ENCODE peak calls at places on chromosomes 2 and 18, in nine cellular contexts. One of them, this sample, is unnamed.

GRCh38 chr2:201880620-201881381 is 74.5 kb downstream of the CDK15 start:
- DNase-seq in GM23338: no peak
- DNase-seq in epithelial cell of esophagus: no peak
- DNase-seq in CD8-positive, alpha-beta T cell: no peak
- DNase-seq in coronary artery: no peak
- DNase-seq in endothelial cell: no peak
- DNase-seq in type B pancreatic cell: no peak
- DNase-seq in fibroblast of the aortic adventitia: peak
- DNase-seq in A549: no peak
- DNase-seq in this sample: no peak

GRCh38 chr18:59075923-59076322 is 63.8 kb upstream of the SEC11C start:
- DNase-seq in coronary artery: no peak
- DNase-seq in type B pancreatic cell: no peak
- DNase-seq in GM23338: no peak
- DNase-seq in A549: no peak
- DNase-seq in CD8-positive, alpha-beta T cell: no peak
- DNase-seq in epithelial cell of esophagus: no peak
- DNase-seq in fibroblast of the aortic adventitia: no peak
- DNase-seq in endothelial cell: no peak
- DNase-seq in this sample: no peak

GRCh38 chr2:66688951-66689350 is 254.0 kb downstream of the MEIS1 start:
- DNase-seq in type B pancreatic cell: no peak
- DNase-seq in CD8-positive, alpha-beta T cell: no peak
- DNase-seq in epithelial cell of esophagus: no peak
- DNase-seq in endothelial cell: no peak
- DNase-seq in GM23338: no peak
- DNase-seq in fibroblast of the aortic adventitia: peak
- DNase-seq in coronary artery: no peak
- DNase-seq in A549: no peak
- DNase-seq in this sample: no peak

GRCh38 chr18:58525928-58526424 is 102.9 kb downstream of the ALPK2 start:
- DNase-seq in type B pancreatic cell: no peak
- DNase-seq in endothelial cell: no peak
- DNase-seq in fibroblast of the aortic adventitia: no peak
- DNase-seq in A549: no peak
- DNase-seq in coronary artery: no peak
- DNase-seq in GM23338: no peak
- DNase-seq in epithelial cell of esophagus: no peak
- DNase-seq in CD8-positive, alpha-beta T cell: no peak
- DNase-seq in this sample: no peak

GRCh38 chr2:61135510-61135909 is 26.5 kb upstream of the C2orf74 start:
- DNase-seq in endothelial cell: no peak
- DNase-seq in epithelial cell of esophagus: peak
- DNase-seq in A549: no peak
- DNase-seq in CD8-positive, alpha-beta T cell: no peak
- DNase-seq in fibroblast of the aortic adventitia: peak
- DNase-seq in coronary artery: no peak
- DNase-seq in type B pancreatic cell: no peak
- DNase-seq in GM23338: peak
- DNase-seq in this sample: peak

GRCh38 chr2:38267270-38267925 is 109.7 kb downstream of the ATL2 start:
- DNase-seq in A549: no peak
- DNase-seq in type B pancreatic cell: no peak
- DNase-seq in coronary artery: peak
- DNase-seq in CD8-positive, alpha-beta T cell: no peak
- DNase-seq in endothelial cell: no peak
- DNase-seq in GM23338: no peak
- DNase-seq in epithelial cell of esophagus: peak
- DNase-seq in fibroblast of the aortic adventitia: no peak
- DNase-seq in this sample: no peak

GRCh38 chr2:184599054-184599874 is 935 bp downstream of the ZNF804A start:
- DNase-seq in epithelial cell of esophagus: no peak
- DNase-seq in endothelial cell: no peak
- DNase-seq in fibroblast of the aortic adventitia: peak
- DNase-seq in type B pancreatic cell: no peak
- DNase-seq in coronary artery: no peak
- DNase-seq in CD8-positive, alpha-beta T cell: no peak
- DNase-seq in GM23338: no peak
- DNase-seq in A549: no peak
- DNase-seq in this sample: peak

GRCh38 chr2:207655000-207655399 is 29.8 kb upstream of the METTL21A start:
- DNase-seq in fibroblast of the aortic adventitia: no peak
- DNase-seq in endothelial cell: no peak
- DNase-seq in coronary artery: no peak
- DNase-seq in type B pancreatic cell: no peak
- DNase-seq in A549: no peak
- DNase-seq in CD8-positive, alpha-beta T cell: no peak
- DNase-seq in epithelial cell of esophagus: no peak
- DNase-seq in GM23338: no peak
- DNase-seq in this sample: no peak

GRCh38 chr2:37561615-37562569 is 109.5 kb downstream of the CDC42EP3 start:
- DNase-seq in endothelial cell: no peak
- DNase-seq in type B pancreatic cell: no peak
- DNase-seq in epithelial cell of esophagus: peak
- DNase-seq in CD8-positive, alpha-beta T cell: no peak
- DNase-seq in fibroblast of the aortic adventitia: peak
- DNase-seq in A549: peak
- DNase-seq in GM23338: peak
- DNase-seq in coronary artery: no peak
- DNase-seq in this sample: peak

GRCh38 chr18:35121531-35121930 is 80.3 kb downstream of the MAPRE2 start:
- DNase-seq in type B pancreatic cell: no peak
- DNase-seq in fibroblast of the aortic adventitia: no peak
- DNase-seq in A549: no peak
- DNase-seq in GM23338: no peak
- DNase-seq in coronary artery: no peak
- DNase-seq in CD8-positive, alpha-beta T cell: no peak
- DNase-seq in epithelial cell of esophagus: no peak
- DNase-seq in endothelial cell: no peak
- DNase-seq in this sample: no peak

GRCh38 chr2:233413529-233414272 is 59.4 kb downstream of the DGKD start:
- DNase-seq in CD8-positive, alpha-beta T cell: peak
- DNase-seq in type B pancreatic cell: no peak
- DNase-seq in coronary artery: peak
- DNase-seq in GM23338: no peak
- DNase-seq in fibroblast of the aortic adventitia: peak
- DNase-seq in epithelial cell of esophagus: peak
- DNase-seq in endothelial cell: no peak
- DNase-seq in A549: peak
- DNase-seq in this sample: peak

GRCh38 chr2:164504253-164504652 is 117.0 kb downstream of the GRB14 start:
- DNase-seq in GM23338: peak
- DNase-seq in fibroblast of the aortic adventitia: no peak
- DNase-seq in endothelial cell: peak
- DNase-seq in CD8-positive, alpha-beta T cell: no peak
- DNase-seq in epithelial cell of esophagus: peak
- DNase-seq in coronary artery: no peak
- DNase-seq in A549: no peak
- DNase-seq in type B pancreatic cell: no peak
- DNase-seq in this sample: no peak

GRCh38 chr2:96092896-96093295 is 23.5 kb downstream of the ADRA2B start:
- DNase-seq in epithelial cell of esophagus: no peak
- DNase-seq in type B pancreatic cell: no peak
- DNase-seq in fibroblast of the aortic adventitia: no peak
- DNase-seq in A549: no peak
- DNase-seq in coronary artery: no peak
- DNase-seq in endothelial cell: no peak
- DNase-seq in CD8-positive, alpha-beta T cell: no peak
- DNase-seq in GM23338: no peak
- DNase-seq in this sample: no peak

GRCh38 chr2:164430166-164430783 is 191.0 kb downstream of the GRB14 start:
- DNase-seq in GM23338: peak
- DNase-seq in epithelial cell of esophagus: peak
- DNase-seq in fibroblast of the aortic adventitia: peak
- DNase-seq in coronary artery: no peak
- DNase-seq in type B pancreatic cell: no peak
- DNase-seq in CD8-positive, alpha-beta T cell: no peak
- DNase-seq in endothelial cell: peak
- DNase-seq in A549: peak
- DNase-seq in this sample: peak

GRCh38 chr2:181395871-181396574 is 61.2 kb upstream of the ITGA4 start:
- DNase-seq in epithelial cell of esophagus: no peak
- DNase-seq in coronary artery: no peak
- DNase-seq in GM23338: no peak
- DNase-seq in endothelial cell: no peak
- DNase-seq in A549: no peak
- DNase-seq in CD8-positive, alpha-beta T cell: no peak
- DNase-seq in fibroblast of the aortic adventitia: no peak
- DNase-seq in type B pancreatic cell: no peak
- DNase-seq in this sample: no peak

GRCh38 chr18:22164337-22165048 is 4.9 kb upstream of the GATA6 start:
- DNase-seq in fibroblast of the aortic adventitia: no peak
- DNase-seq in endothelial cell: no peak
- DNase-seq in type B pancreatic cell: no peak
- DNase-seq in coronary artery: no peak
- DNase-seq in GM23338: no peak
- DNase-seq in A549: no peak
- DNase-seq in epithelial cell of esophagus: no peak
- DNase-seq in CD8-positive, alpha-beta T cell: no peak
- DNase-seq in this sample: no peak

DNA sequence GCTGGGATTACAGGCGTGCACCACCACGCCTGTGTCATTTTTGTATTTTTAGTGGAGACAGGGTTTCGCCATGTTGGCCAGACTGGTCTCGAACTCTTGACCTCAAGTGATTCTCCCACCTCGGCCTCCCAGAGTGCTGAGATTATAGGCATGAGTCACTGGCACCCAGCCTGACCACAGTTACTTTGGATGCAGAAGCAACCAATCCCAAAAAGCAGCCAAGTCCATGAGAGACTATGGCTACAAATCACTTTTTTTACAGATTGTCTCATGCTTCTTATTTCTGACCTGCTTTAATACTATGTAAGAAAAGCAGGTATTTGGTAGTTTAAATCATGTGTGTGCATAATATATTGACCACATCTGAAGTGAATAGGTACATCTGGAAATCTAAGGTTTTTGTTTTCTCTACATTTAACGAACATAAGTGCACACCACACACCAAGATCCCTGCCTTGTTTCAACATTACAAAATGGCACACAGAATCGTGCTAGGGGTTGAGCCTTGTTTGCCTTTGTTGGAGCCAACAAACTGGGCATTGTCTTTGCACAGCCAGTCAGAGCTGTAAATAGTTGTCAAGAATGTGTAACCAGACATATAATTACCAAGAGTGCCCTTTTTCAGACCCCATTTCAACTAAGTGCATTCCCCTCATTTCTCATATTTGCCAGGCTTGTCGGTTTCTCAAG is 18.3 kb upstream of the MAP4K4 start:
- DNase-seq in fibroblast of the aortic adventitia: peak
- DNase-seq in endothelial cell: no peak
- DNase-seq in GM23338: no peak
- DNase-seq in coronary artery: no peak
- DNase-seq in type B pancreatic cell: no peak
- DNase-seq in A549: no peak
- DNase-seq in epithelial cell of esophagus: no peak
- DNase-seq in CD8-positive, alpha-beta T cell: no peak
- DNase-seq in this sample: peak
- TF ChIP-seq CTCF in fibroblast of the aortic adventitia: no peak
- TF ChIP-seq CTCF in endothelial cell: no peak
- TF ChIP-seq CTCF in GM23338: no peak
- TF ChIP-seq CTCF in coronary artery: no peak
- TF ChIP-seq CTCF in type B pancreatic cell: no peak
- TF ChIP-seq CTCF in A549: no peak
- TF ChIP-seq CTCF in epithelial cell of esophagus: no peak
- TF ChIP-seq CTCF in CD8-positive, alpha-beta T cell: no peak
- TF ChIP-seq CTCF in this sample: no peak

GRCh38 chr2:138373993-138374408 is 127.6 kb upstream of the SPOPL start:
- DNase-seq in endothelial cell: no peak
- DNase-seq in coronary artery: no peak
- DNase-seq in A549: peak
- DNase-seq in type B pancreatic cell: no peak
- DNase-seq in GM23338: peak
- DNase-seq in fibroblast of the aortic adventitia: peak
- DNase-seq in CD8-positive, alpha-beta T cell: no peak
- DNase-seq in epithelial cell of esophagus: peak
- DNase-seq in this sample: peak
- TF ChIP-seq CTCF in endothelial cell: peak
- TF ChIP-seq CTCF in coronary artery: peak
- TF ChIP-seq CTCF in A549: peak
- TF ChIP-seq CTCF in type B pancreatic cell: peak
- TF ChIP-seq CTCF in GM23338: peak
- TF ChIP-seq CTCF in fibroblast of the aortic adventitia: peak
- TF ChIP-seq CTCF in CD8-positive, alpha-beta T cell: no peak
- TF ChIP-seq CTCF in epithelial cell of esophagus: peak
- TF ChIP-seq CTCF in this sample: peak

GRCh38 chr2:228983700-228984099 is 287.4 kb downstream of the PID1 start:
- DNase-seq in epithelial cell of esophagus: no peak
- DNase-seq in coronary artery: no peak
- DNase-seq in endothelial cell: no peak
- DNase-seq in A549: no peak
- DNase-seq in fibroblast of the aortic adventitia: no peak
- DNase-seq in GM23338: no peak
- DNase-seq in CD8-positive, alpha-beta T cell: no peak
- DNase-seq in type B pancreatic cell: no peak
- DNase-seq in this sample: no peak
- TF ChIP-seq CTCF in epithelial cell of esophagus: no peak
- TF ChIP-seq CTCF in coronary artery: no peak
- TF ChIP-seq CTCF in endothelial cell: no peak
- TF ChIP-seq CTCF in A549: no peak
- TF ChIP-seq CTCF in fibroblast of the aortic adventitia: no peak
- TF ChIP-seq CTCF in GM23338: peak
- TF ChIP-seq CTCF in CD8-positive, alpha-beta T cell: no peak
- TF ChIP-seq CTCF in type B pancreatic cell: no peak
- TF ChIP-seq CTCF in this sample: no peak

GRCh38 chr18:24428709-24429108 is 2.2 kb downstream of the IMPACT start:
- DNase-seq in epithelial cell of esophagus: peak
- DNase-seq in endothelial cell: no peak
- DNase-seq in CD8-positive, alpha-beta T cell: no peak
- DNase-seq in type B pancreatic cell: no peak
- DNase-seq in A549: no peak
- DNase-seq in coronary artery: no peak
- DNase-seq in GM23338: peak
- DNase-seq in fibroblast of the aortic adventitia: no peak
- DNase-seq in this sample: no peak
- TF ChIP-seq CTCF in epithelial cell of esophagus: peak
- TF ChIP-seq CTCF in endothelial cell: no peak
- TF ChIP-seq CTCF in CD8-positive, alpha-beta T cell: no peak
- TF ChIP-seq CTCF in type B pancreatic cell: peak
- TF ChIP-seq CTCF in A549: no peak
- TF ChIP-seq CTCF in coronary artery: no peak
- TF ChIP-seq CTCF in GM23338: peak
- TF ChIP-seq CTCF in fibroblast of the aortic adventitia: no peak
- TF ChIP-seq CTCF in this sample: no peak

GRCh38 chr2:97788986-97789644 is 75.7 kb downstream of the ZAP70 start:
- DNase-seq in type B pancreatic cell: no peak
- DNase-seq in epithelial cell of esophagus: no peak
- DNase-seq in fibroblast of the aortic adventitia: no peak
- DNase-seq in CD8-positive, alpha-beta T cell: no peak
- DNase-seq in GM23338: no peak
- DNase-seq in coronary artery: no peak
- DNase-seq in A549: no peak
- DNase-seq in endothelial cell: no peak
- DNase-seq in this sample: no peak
- TF ChIP-seq CTCF in type B pancreatic cell: no peak
- TF ChIP-seq CTCF in epithelial cell of esophagus: no peak
- TF ChIP-seq CTCF in fibroblast of the aortic adventitia: no peak
- TF ChIP-seq CTCF in CD8-positive, alpha-beta T cell: no peak
- TF ChIP-seq CTCF in GM23338: no peak
- TF ChIP-seq CTCF in coronary artery: no peak
- TF ChIP-seq CTCF in A549: no peak
- TF ChIP-seq CTCF in endothelial cell: no peak
- TF ChIP-seq CTCF in this sample: no peak